ENCODE peak calls at places on chromosomes 7 and 10, in four cellular contexts. One of them, this sample, is unnamed.

GRCh38 chr10:36638461-36638860 is 486.9 kb upstream of the ANKRD30A start:
- DNase-seq in right lobe of liver: no peak
- DNase-seq in coronary artery: no peak
- DNase-seq in body of pancreas: no peak
- DNase-seq in this sample: no peak

GRCh38 chr10:24556746-24557742 is 166.6 kb downstream of the ARHGAP21 start:
- DNase-seq in right lobe of liver: no peak
- DNase-seq in coronary artery: no peak
- DNase-seq in body of pancreas: peak; percentile 28
- DNase-seq in this sample: peak; percentile 51

GRCh38 chr10:5413012-5413938 is 918 bp downstream of the NET1 start:
- DNase-seq in right lobe of liver: no peak
- DNase-seq in coronary artery: no peak
- DNase-seq in body of pancreas: peak; percentile 27
- DNase-seq in this sample: no peak

GRCh38 chr7:116776610-116777289 is 85.6 kb upstream of the CAPZA2 start:
- DNase-seq in right lobe of liver: no peak
- DNase-seq in coronary artery: no peak
- DNase-seq in body of pancreas: peak; percentile 18
- DNase-seq in this sample: no peak

GRCh38 chr7:44438851-44439250 is 51.6 kb downstream of the NUDCD3 start:
- DNase-seq in right lobe of liver: no peak
- DNase-seq in coronary artery: no peak
- DNase-seq in body of pancreas: no peak
- DNase-seq in this sample: no peak

GRCh38 chr7:132516042-132516840 is 60.0 kb downstream of the PLXNA4 start:
- DNase-seq in right lobe of liver: no peak
- DNase-seq in coronary artery: no peak
- DNase-seq in body of pancreas: no peak
- DNase-seq in this sample: no peak

GRCh38 chr7:101486056-101486763 is 123.5 kb downstream of the COL26A1 start:
- DNase-seq in right lobe of liver: no peak
- DNase-seq in coronary artery: no peak
- DNase-seq in body of pancreas: no peak
- DNase-seq in this sample: peak; percentile 35

GRCh38 chr7:80428161-80429054 is 83.5 kb downstream of the GNAT3 start:
- DNase-seq in right lobe of liver: no peak
- DNase-seq in coronary artery: no peak
- DNase-seq in body of pancreas: peak; percentile 31
- DNase-seq in this sample: no peak

GRCh38 chr10:105503714-105504113 is 862.6 kb downstream of the SORCS3 start:
- DNase-seq in right lobe of liver: no peak
- DNase-seq in coronary artery: no peak
- DNase-seq in body of pancreas: no peak
- DNase-seq in this sample: no peak

GRCh38 chr7:45414226-45414625 is 159.9 kb upstream of the ADCY1 start:
- DNase-seq in right lobe of liver: peak; percentile 21
- DNase-seq in coronary artery: no peak
- DNase-seq in body of pancreas: no peak
- DNase-seq in this sample: no peak

GRCh38 chr7:143285454-143285756 is 647 bp downstream of the TMEM139 start:
- DNase-seq in right lobe of liver: peak; percentile 35
- DNase-seq in coronary artery: no peak
- DNase-seq in body of pancreas: no peak
- DNase-seq in this sample: no peak

GRCh38 chr10:73813333-73813732 is 1.9 kb upstream of the NDST2 start:
- DNase-seq in right lobe of liver: no peak
- DNase-seq in coronary artery: no peak
- DNase-seq in body of pancreas: no peak
- DNase-seq in this sample: no peak

GRCh38 chr7:99201027-99201426 is 6.9 kb downstream of the KPNA7 start:
- DNase-seq in right lobe of liver: no peak
- DNase-seq in coronary artery: no peak
- DNase-seq in body of pancreas: no peak
- DNase-seq in this sample: no peak

GRCh38 chr10:90111671-90112070 is 410.3 kb downstream of the KIF20B start:
- DNase-seq in right lobe of liver: no peak
- DNase-seq in coronary artery: no peak
- DNase-seq in body of pancreas: no peak
- DNase-seq in this sample: no peak

GRCh38 chr7:111806232-111806631 is 243.9 kb upstream of the IMMP2L start:
- DNase-seq in right lobe of liver: no peak
- DNase-seq in coronary artery: no peak
- DNase-seq in body of pancreas: no peak
- DNase-seq in this sample: no peak

GRCh38 chr10:77163670-77164348 is 473.8 kb downstream of the KCNMA1 start:
- DNase-seq in right lobe of liver: peak; percentile 18
- DNase-seq in coronary artery: peak; percentile 79
- DNase-seq in body of pancreas: no peak
- DNase-seq in this sample: peak; percentile 28

GRCh38 chr7:10677211-10677610 is 296.5 kb upstream of the PHF14 start:
- DNase-seq in right lobe of liver: no peak
- DNase-seq in coronary artery: no peak
- DNase-seq in body of pancreas: no peak
- DNase-seq in this sample: no peak

GRCh38 chr7:42677751-42678231 is 234.1 kb downstream of the C7orf25 start:
- DNase-seq in right lobe of liver: no peak
- DNase-seq in coronary artery: no peak
- DNase-seq in body of pancreas: no peak
- DNase-seq in this sample: no peak

GRCh38 chr7:82183633-82184032 is 259.9 kb downstream of the CACNA2D1 start:
- DNase-seq in right lobe of liver: no peak
- DNase-seq in coronary artery: no peak
- DNase-seq in body of pancreas: no peak
- DNase-seq in this sample: no peak

GRCh38 chr7:143882020-143882610 is 19.9 kb downstream of the TCAF1 start:
- DNase-seq in right lobe of liver: peak; percentile 42
- DNase-seq in coronary artery: peak; percentile 83
- DNase-seq in body of pancreas: no peak
- DNase-seq in this sample: peak; percentile 70

GRCh38 chr10:129102906-129103693 is 363.9 kb upstream of the MGMT start:
- DNase-seq in right lobe of liver: no peak
- DNase-seq in coronary artery: no peak
- DNase-seq in body of pancreas: no peak
- DNase-seq in this sample: no peak

GRCh38 chr7:158350166-158350900 is 237.3 kb downstream of the PTPRN2 start:
- DNase-seq in right lobe of liver: no peak
- DNase-seq in coronary artery: peak; percentile 49
- DNase-seq in body of pancreas: no peak
- DNase-seq in this sample: no peak

GRCh38 chr10:4549254-4549653 is 276.8 kb upstream of the AKR1E2 start:
- DNase-seq in right lobe of liver: no peak
- DNase-seq in coronary artery: no peak
- DNase-seq in body of pancreas: no peak
- DNase-seq in this sample: no peak

GRCh38 chr7:13604178-13604577 is 385.3 kb downstream of the ETV1 start:
- DNase-seq in right lobe of liver: no peak
- DNase-seq in coronary artery: no peak
- DNase-seq in body of pancreas: no peak
- DNase-seq in this sample: no peak

GRCh38 chr7:88091988-88092675 is 127.7 kb downstream of the SRI start:
- DNase-seq in right lobe of liver: no peak
- DNase-seq in coronary artery: no peak
- DNase-seq in body of pancreas: no peak
- DNase-seq in this sample: no peak

GRCh38 chr7:25382869-25383268 is 154.6 kb upstream of the NPVF start:
- DNase-seq in right lobe of liver: no peak
- DNase-seq in coronary artery: no peak
- DNase-seq in body of pancreas: no peak
- DNase-seq in this sample: no peak

GRCh38 chr7:148397985-148398384 is 192.6 kb upstream of the C7orf33 start:
- DNase-seq in right lobe of liver: no peak
- DNase-seq in coronary artery: no peak
- DNase-seq in body of pancreas: no peak
- DNase-seq in this sample: no peak

GRCh38 chr10:79322616-79323566 is 24.4 kb upstream of the PPIF start:
- DNase-seq in right lobe of liver: no peak
- DNase-seq in coronary artery: no peak
- DNase-seq in body of pancreas: no peak
- DNase-seq in this sample: no peak

GRCh38 chr7:108335264-108335918 is 120.8 kb downstream of the NRCAM start:
- DNase-seq in right lobe of liver: no peak
- DNase-seq in coronary artery: no peak
- DNase-seq in body of pancreas: peak; percentile 58
- DNase-seq in this sample: peak; percentile 12

GRCh38 chr10:87916515-87916914 is 53.1 kb downstream of the PTEN start:
- DNase-seq in right lobe of liver: no peak
- DNase-seq in coronary artery: no peak
- DNase-seq in body of pancreas: no peak
- DNase-seq in this sample: no peak

GRCh38 chr7:95997632-95998031 is 225.3 kb downstream of the DYNC1I1 start:
- DNase-seq in right lobe of liver: no peak
- DNase-seq in coronary artery: no peak
- DNase-seq in body of pancreas: no peak
- DNase-seq in this sample: no peak

GRCh38 chr7:95989301-95989700 is 216.9 kb downstream of the DYNC1I1 start:
- DNase-seq in right lobe of liver: no peak
- DNase-seq in coronary artery: no peak
- DNase-seq in body of pancreas: no peak
- DNase-seq in this sample: no peak

GRCh38 chr7:95996886-95997285 is 224.5 kb downstream of the DYNC1I1 start:
- DNase-seq in right lobe of liver: no peak
- DNase-seq in coronary artery: no peak
- DNase-seq in body of pancreas: no peak
- DNase-seq in this sample: no peak

GRCh38 chr7:95996174-95996573 is 223.8 kb downstream of the DYNC1I1 start:
- DNase-seq in right lobe of liver: no peak
- DNase-seq in coronary artery: no peak
- DNase-seq in body of pancreas: no peak
- DNase-seq in this sample: no peak

GRCh38 chr7:95993420-95993819 is 221.1 kb downstream of the DYNC1I1 start:
- DNase-seq in right lobe of liver: no peak
- DNase-seq in coronary artery: no peak
- DNase-seq in body of pancreas: no peak
- DNase-seq in this sample: no peak
- TF ChIP-seq CTCF in right lobe of liver: no peak
- TF ChIP-seq CTCF in coronary artery: no peak
- TF ChIP-seq CTCF in body of pancreas: no peak
- TF ChIP-seq CTCF in this sample: peak; percentile 15

DNA sequence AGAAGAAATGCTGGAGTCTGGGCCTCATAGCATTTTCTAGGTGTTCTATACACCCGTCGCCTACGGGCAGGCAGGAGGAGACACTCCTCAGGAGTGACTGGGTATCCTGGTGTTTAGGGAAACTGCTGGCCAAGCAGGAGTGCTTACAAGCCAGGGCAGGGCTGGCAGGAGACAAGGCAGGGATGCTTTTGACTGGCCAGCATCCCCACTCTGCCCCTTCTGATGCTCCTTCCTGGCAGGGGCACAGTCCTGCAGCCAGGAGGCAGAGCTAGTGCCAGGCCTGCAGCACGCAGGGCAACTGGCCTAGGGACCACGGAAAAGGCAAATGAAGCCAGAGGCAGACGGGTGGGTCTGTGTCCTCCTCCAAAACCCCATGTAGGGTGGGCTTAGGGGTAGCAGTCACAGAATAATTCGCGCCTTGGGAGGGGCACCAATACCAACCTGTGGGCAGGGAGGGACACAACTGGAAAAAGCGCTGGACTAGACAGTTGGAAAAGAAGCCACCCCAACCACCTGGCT is 4.9 kb downstream of the IMPDH1 start:
- DNase-seq in right lobe of liver: no peak
- DNase-seq in coronary artery: no peak
- DNase-seq in body of pancreas: no peak
- DNase-seq in this sample: no peak
- TF ChIP-seq CTCF in right lobe of liver: no peak
- TF ChIP-seq CTCF in coronary artery: no peak
- TF ChIP-seq CTCF in body of pancreas: peak; percentile 25
- TF ChIP-seq CTCF in this sample: no peak

GRCh38 chr7:71130280-71130679 is 1.7 kb upstream of the GALNT17 start:
- DNase-seq in right lobe of liver: no peak
- DNase-seq in coronary artery: no peak
- DNase-seq in body of pancreas: no peak
- DNase-seq in this sample: no peak

GRCh38 chr7:71133232-71133622 is 1.3 kb downstream of the GALNT17 start:
- DNase-seq in right lobe of liver: no peak
- DNase-seq in coronary artery: no peak
- DNase-seq in body of pancreas: no peak
- DNase-seq in this sample: peak; percentile 18

GRCh38 chr7:71132521-71133231 is 732 bp downstream of the GALNT17 start:
- DNase-seq in right lobe of liver: no peak
- DNase-seq in coronary artery: no peak
- DNase-seq in body of pancreas: peak; percentile 26
- DNase-seq in this sample: peak; percentile 51

GRCh38 chr7:71131753-71132520 is at the start of gene GALNT17:
- DNase-seq in right lobe of liver: no peak
- DNase-seq in coronary artery: no peak
- DNase-seq in body of pancreas: peak; percentile 24
- DNase-seq in this sample: peak; percentile 52

GRCh38 chr7:71131256-71131752 is 640 bp upstream of the GALNT17 start:
- DNase-seq in right lobe of liver: no peak
- DNase-seq in coronary artery: peak; percentile 76
- DNase-seq in body of pancreas: peak; percentile 67
- DNase-seq in this sample: peak; percentile 88
- TF ChIP-seq CTCF in right lobe of liver: no peak
- TF ChIP-seq CTCF in coronary artery: peak; percentile 11
- TF ChIP-seq CTCF in body of pancreas: peak; percentile 61
- TF ChIP-seq CTCF in this sample: no peak

GRCh38 chr10:70931168-70931805 is 42.9 kb upstream of the PCBD1 start:
- DNase-seq in right lobe of liver: no peak
- DNase-seq in coronary artery: no peak
- DNase-seq in body of pancreas: no peak
- DNase-seq in this sample: no peak
- TF ChIP-seq CTCF in right lobe of liver: no peak
- TF ChIP-seq CTCF in coronary artery: no peak
- TF ChIP-seq CTCF in body of pancreas: no peak
- TF ChIP-seq CTCF in this sample: no peak

GRCh38 chr7:93861325-93861949 is 29.1 kb downstream of the TFPI2 start:
- DNase-seq in right lobe of liver: no peak
- DNase-seq in coronary artery: no peak
- DNase-seq in body of pancreas: no peak
- DNase-seq in this sample: no peak
- TF ChIP-seq CTCF in right lobe of liver: no peak
- TF ChIP-seq CTCF in coronary artery: no peak
- TF ChIP-seq CTCF in body of pancreas: no peak
- TF ChIP-seq CTCF in this sample: peak; percentile 44

GRCh38 chr7:32164341-32164996 is 94.3 kb upstream of the PDE1C start:
- DNase-seq in right lobe of liver: no peak
- DNase-seq in coronary artery: no peak
- DNase-seq in body of pancreas: peak; percentile 22
- DNase-seq in this sample: peak; percentile 12
- TF ChIP-seq CTCF in right lobe of liver: no peak
- TF ChIP-seq CTCF in coronary artery: no peak
- TF ChIP-seq CTCF in body of pancreas: peak; percentile 63
- TF ChIP-seq CTCF in this sample: peak; percentile 44

This sample was measured in nephron progenitor cell.